ENCODE peak calls at places on chromosomes 3 and 15, in five cellular contexts. S is neuronal stem cell, J is trophoblast cell, I is H1, M is H9. R is an unnamed sample.

GRCh38 chr3:59456852-59457485 is 407.1 kb upstream of the CFAP20DC start:
- DNase-seq in S (no peak), J (no peak), I (no peak), M (no peak), R (no peak)

GRCh38 chr15:63480441-63480821 is 24.0 kb upstream of the USP3 start:
- DNase-seq in S (no peak), J (no peak), I (no peak), M (no peak), R (peak; percentile 45)

GRCh38 chr15:25810631-25811077 is 52.5 kb downstream of the ATP10A start:
- DNase-seq in S (peak; percentile 36), J (no peak), I (no peak), M (no peak), R (no peak)

GRCh38 chr15:39167114-39168058 is 413.5 kb upstream of the THBS1 start:
- DNase-seq in S (no peak), J (no peak), I (no peak), M (no peak), R (no peak)

GRCh38 chr15:73174171-73174570 is 121.9 kb downstream of the NEO1 start:
- DNase-seq in S (no peak), J (no peak), I (no peak), M (no peak), R (no peak)

GRCh38 chr3:183912895-183913579 is 28.4 kb upstream of the PARL start:
- DNase-seq in S (no peak), J (peak; percentile 9), I (no peak), M (no peak), R (no peak)

GRCh38 chr3:13014755-13015285 is 58.4 kb downstream of the IQSEC1 start:
- DNase-seq in S (no peak), J (no peak), I (no peak), M (no peak), R (no peak)

GRCh38 chr3:12470111-12470510 is 14.2 kb upstream of the TSEN2 start:
- DNase-seq in S (no peak), J (peak; percentile 83), I (no peak), M (no peak), R (no peak)

GRCh38 chr15:81781316-81781868 is 264.4 kb downstream of the MEX3B start:
- DNase-seq in S (no peak), J (no peak), I (no peak), M (no peak), R (no peak)

GRCh38 chr3:182636646-182637045 is 156.7 kb upstream of the ATP11B start:
- DNase-seq in S (no peak), J (peak; percentile 73), I (no peak), M (no peak), R (no peak)

GRCh38 chr3:66499881-66500574 is 794 bp downstream of the LRIG1 start:
- DNase-seq in S (no peak), J (peak; percentile 28), I (peak; percentile 62), M (no peak), R (peak; percentile 28)

GRCh38 chr3:32276279-32276841 is 37.9 kb downstream of the CMTM8 start:
- DNase-seq in S (no peak), J (peak; percentile 70), I (no peak), M (no peak), R (peak; percentile 30)

GRCh38 chr3:98151241-98151640 is 4.0 kb downstream of the OR5H14 start:
- DNase-seq in S (no peak), J (peak; percentile 96), I (no peak), M (no peak), R (no peak)

GRCh38 chr3:108554233-108554632 is 35.0 kb downstream of the CIP2A start:
- DNase-seq in S (no peak), J (no peak), I (no peak), M (no peak), R (peak; percentile 29)

GRCh38 chr3:66498718-66499611 is 1.9 kb downstream of the LRIG1 start:
- DNase-seq in S (no peak), J (no peak), I (no peak), M (no peak), R (no peak)

GRCh38 chr3:157103280-157103679 is 56.7 kb downstream of the CCNL1 start:
- DNase-seq in S (no peak), J (no peak), I (no peak), M (no peak), R (no peak)

GRCh38 chr3:178059836-178060235 is 476.4 kb upstream of the KCNMB2 start:
- DNase-seq in S (no peak), J (no peak), I (no peak), M (no peak), R (peak; percentile 63)
- H3K23ac ChIP-seq in S (no peak overlapping the region), J (no peak overlapping the region), I (peak overlapping the region; percentile 52), M (no peak overlapping the region), R (no peak overlapping the region)

GRCh38 chr15:69663441-69663840 is 210.8 kb downstream of the RPLP1 start:
- DNase-seq in S (no peak), J (no peak), I (no peak), M (no peak), R (no peak)
- H2BK12ac ChIP-seq in S (no peak overlapping the region), J (no peak overlapping the region), I (no peak overlapping the region), M (no peak overlapping the region), R (no peak overlapping the region)

DNA sequence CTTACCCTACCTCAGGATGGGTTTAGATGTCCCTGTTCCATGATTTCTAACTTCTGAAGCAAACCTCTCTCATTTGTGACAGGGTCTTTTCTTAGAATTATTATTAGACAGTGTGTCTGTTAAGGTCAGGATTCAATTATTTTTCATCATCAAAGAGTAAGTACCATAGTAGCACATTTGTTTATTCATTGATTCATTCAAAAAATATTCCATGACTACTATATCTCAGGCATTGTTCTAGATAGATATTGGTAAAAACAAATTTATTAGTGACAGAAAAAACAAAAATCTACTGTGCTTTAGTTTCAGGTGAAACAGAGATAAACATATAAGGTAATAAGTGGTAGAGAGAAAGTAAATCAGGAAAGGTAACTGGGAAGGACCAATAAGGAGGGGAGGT is 3.5 kb upstream of the PLOD2 start:
- DNase-seq in S (no peak), J (no peak), I (no peak), M (no peak), R (no peak)
- H3K23ac ChIP-seq in S (no peak overlapping the region), J (no peak overlapping the region), I (no peak overlapping the region), M (no peak overlapping the region), R (no peak overlapping the region)

DNA sequence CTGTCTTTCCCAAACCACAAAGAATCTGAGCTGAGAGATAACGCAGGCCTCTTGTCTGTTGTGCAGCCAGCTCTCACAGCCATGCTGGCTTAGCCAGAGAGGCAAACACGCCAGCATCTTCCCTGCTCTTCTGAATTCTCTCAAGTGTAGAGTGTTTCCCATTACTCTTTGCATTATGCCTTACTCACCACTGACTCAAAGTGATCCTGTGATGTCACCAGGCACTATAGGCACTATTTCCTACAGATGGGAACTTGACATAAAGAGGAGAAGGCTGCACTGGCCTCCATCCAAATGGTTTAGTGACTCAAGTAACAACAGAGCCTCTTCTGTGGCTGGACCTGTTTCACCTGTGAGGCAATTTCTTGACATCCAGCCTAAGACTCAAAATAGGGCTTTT is 44.4 kb downstream of the PDZRN3 start:
- DNase-seq in S (no peak), J (no peak), I (no peak), M (no peak), R (peak; percentile 96)
- H2BK12ac ChIP-seq in S (no peak overlapping the region), J (no peak overlapping the region), I (no peak overlapping the region), M (no peak overlapping the region), R (no peak overlapping the region)

DNA sequence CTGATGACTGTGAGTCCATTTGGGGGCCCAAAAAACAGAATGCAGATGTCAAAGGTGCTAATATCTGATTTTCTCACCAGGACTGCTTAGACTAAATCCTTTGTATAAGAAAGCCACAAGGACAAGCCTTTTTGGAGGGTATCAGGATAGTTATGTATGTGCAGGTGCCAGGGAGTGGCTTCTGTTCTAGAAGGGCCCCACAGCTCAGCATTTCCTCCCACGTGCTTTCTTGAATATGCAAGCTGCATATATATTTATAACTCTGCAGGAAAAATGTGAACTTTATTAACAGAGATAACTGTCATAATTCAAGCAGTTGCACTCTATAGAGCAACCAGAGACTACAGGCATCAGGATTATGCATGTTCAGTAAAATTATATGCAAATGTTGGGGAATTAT is 94.5 kb upstream of the ANKRD28 start:
- DNase-seq in S (no peak), J (no peak), I (no peak), M (no peak), R (no peak)
- H3K23ac ChIP-seq in S (no peak overlapping the region), J (no peak overlapping the region), I (no peak overlapping the region), M (no peak overlapping the region), R (no peak overlapping the region)

GRCh38 chr3:44289882-44290462 is 48.3 kb downstream of the TOPAZ1 start:
- DNase-seq in S (no peak), J (no peak), I (no peak), M (no peak), R (no peak)
- H2BK12ac ChIP-seq in S (no peak overlapping the region), J (no peak overlapping the region), I (no peak overlapping the region), M (no peak overlapping the region), R (no peak overlapping the region)